ENCODE peak calls at places on chromosomes 2 and 18, in nine cellular contexts. H is tibial nerve, K is mucosa of descending colon, T is OCI-LY7, A is astrocyte of the spinal cord, Y is neural crest cell, Z is cardiac fibroblast, P is DND-41, J is heart right ventricle. G is an unnamed sample.

GRCh38 chr2:181058378-181059269 is 78.2 kb downstream of the UBE2E3 start:
- DNase-seq in A (peak; percentile 43), H (no peak), P (peak; percentile 13), Z (peak; percentile 34), K (peak; percentile 69), Y (no peak), T (peak; percentile 62), J (no peak), G (peak; percentile 68)

GRCh38 chr2:24887325-24887874 is 32.6 kb downstream of the ADCY3 start:
- DNase-seq in K (no peak), T (no peak), H (no peak), A (no peak), J (no peak), Z (no peak), Y (no peak), P (no peak), G (no peak)

GRCh38 chr2:239532859-239533258 is 132.0 kb upstream of the HDAC4 start:
- DNase-seq in Y (no peak), T (no peak), H (no peak), K (no peak), J (no peak), Z (no peak), P (peak; percentile 43), A (no peak), G (no peak)

GRCh38 chr2:67886423-67886822 is 176.4 kb downstream of the C1D start:
- DNase-seq in H (no peak), K (no peak), Z (no peak), Y (no peak), T (no peak), A (no peak), P (no peak), J (no peak), G (no peak)

GRCh38 chr2:235216901-235217300 is 265.1 kb downstream of the SH3BP4 start:
- DNase-seq in H (no peak), Z (no peak), T (no peak), A (peak; percentile 29), K (no peak), Y (no peak), P (no peak), J (no peak), G (no peak)

GRCh38 chr2:23351388-23352141 is 33.4 kb upstream of the KLHL29 start:
- DNase-seq in T (peak; percentile 18), A (peak; percentile 70), Y (peak; percentile 91), P (peak; percentile 29), J (peak; percentile 87), K (peak; percentile 82), Z (peak; percentile 89), H (peak; percentile 82), G (peak; percentile 67)

GRCh38 chr2:205786976-205787375 is 104.7 kb downstream of the NRP2 start:
- DNase-seq in Y (no peak), A (no peak), P (no peak), Z (no peak), H (no peak), J (no peak), K (no peak), T (no peak), G (no peak)

GRCh38 chr18:46013484-46014189 is 46.5 kb upstream of the EPG5 start:
- DNase-seq in J (no peak), Z (peak; percentile 8), P (no peak), K (no peak), T (peak; percentile 27), A (no peak), H (no peak), Y (no peak), G (peak; percentile 45)

GRCh38 chr2:148167855-148168254 is 147.0 kb downstream of the MBD5 start:
- DNase-seq in P (no peak), T (no peak), Y (no peak), A (no peak), H (no peak), Z (peak; percentile 2), K (no peak), J (no peak), G (no peak)

GRCh38 chr2:148177559-148177958 is 156.7 kb downstream of the MBD5 start:
- DNase-seq in H (no peak), J (no peak), P (no peak), Y (no peak), T (no peak), K (no peak), Z (no peak), A (no peak), G (no peak)

GRCh38 chr2:148172131-148172753 is 151.4 kb downstream of the MBD5 start:
- DNase-seq in H (no peak), P (no peak), T (no peak), A (no peak), K (no peak), J (no peak), Z (no peak), Y (no peak), G (no peak)

GRCh38 chr2:148167241-148167766 is 146.4 kb downstream of the MBD5 start:
- DNase-seq in P (no peak), J (no peak), T (no peak), Y (no peak), H (no peak), Z (no peak), A (peak; percentile 10), K (no peak), G (no peak)

DNA sequence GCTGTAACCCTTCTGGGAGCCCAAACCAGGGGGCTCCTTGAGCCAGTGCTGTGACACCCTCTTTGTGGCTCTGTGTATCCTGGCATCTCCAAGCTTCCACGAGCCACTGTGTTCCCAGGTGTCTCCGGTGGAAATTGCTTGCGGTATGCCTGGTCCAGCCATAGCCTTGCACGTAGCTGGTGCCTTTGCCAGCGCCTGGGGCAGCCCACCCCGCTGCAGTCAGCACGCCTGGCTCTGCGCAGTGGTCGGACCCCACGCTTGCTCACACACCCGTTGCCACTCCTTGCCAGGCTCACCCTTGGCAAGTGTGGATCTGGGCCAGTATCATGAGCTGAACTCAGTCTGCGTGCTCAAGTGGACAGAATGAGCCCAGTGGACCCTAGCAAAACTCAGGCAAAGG is 152.3 kb downstream of the MBD5 start:
- DNase-seq in P (no peak), K (no peak), A (no peak), T (no peak), H (no peak), Z (no peak), J (no peak), Y (no peak), G (no peak)
- TF ChIP-seq CTCF in P (no peak), K (no peak), A (no peak), T (no peak), H (no peak), Z (no peak), J (no peak), Y (no peak), G (no peak)

DNA sequence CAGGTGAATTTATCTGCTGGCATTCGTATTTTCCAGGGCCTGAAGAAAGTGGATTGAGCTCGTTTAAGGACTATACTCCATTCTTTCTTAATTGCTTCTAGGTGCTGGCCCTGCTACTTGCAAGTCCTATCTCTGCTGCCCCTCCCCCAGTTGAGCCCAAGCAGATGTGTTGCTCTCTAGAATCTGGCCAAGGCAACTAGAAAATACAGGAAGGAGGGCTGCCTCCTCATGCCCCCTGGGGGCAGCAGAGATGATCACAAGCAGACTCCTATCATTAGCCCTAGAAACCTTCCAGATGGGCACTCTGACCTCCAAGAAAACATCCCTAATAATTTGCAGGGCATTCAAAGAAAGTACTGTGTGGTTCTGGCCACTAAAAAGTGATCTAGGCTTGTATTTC is 72.5 kb upstream of the CYP26B1 start:
- DNase-seq in H (no peak), Z (no peak), K (no peak), Y (peak; percentile 12), A (no peak), J (no peak), P (peak; percentile 21), T (peak; percentile 14), G (no peak)
- TF ChIP-seq CTCF in H (no peak), Z (peak; percentile 13), K (no peak), Y (peak; percentile 50), A (peak; percentile 26), J (no peak), P (peak; percentile 48), T (peak; percentile 56), G (no peak)

DNA sequence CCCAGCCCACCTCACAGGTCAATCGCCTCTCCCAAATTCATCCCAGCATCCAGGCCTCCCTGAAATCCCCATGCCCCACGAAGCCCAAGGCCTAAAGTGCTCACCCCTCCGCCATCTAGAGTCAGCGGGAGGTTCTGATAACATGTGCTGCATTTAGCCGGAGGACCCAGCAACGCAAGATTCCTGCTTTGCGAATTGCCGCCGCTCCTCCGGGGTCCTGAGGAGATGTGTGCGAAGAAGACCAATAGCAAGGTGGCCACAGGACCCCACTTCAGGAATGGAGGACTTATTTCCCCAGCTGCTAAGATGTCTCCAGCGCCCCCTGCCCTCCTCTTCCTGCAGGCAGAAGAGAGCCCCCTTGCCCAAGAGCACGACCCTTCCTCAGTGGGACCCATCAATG is 120.8 kb upstream of the GLI2 start:
- DNase-seq in K (no peak), Y (no peak), A (no peak), P (no peak), J (no peak), Z (no peak), H (no peak), T (no peak), G (no peak)
- TF ChIP-seq CTCF in K (no peak), Y (no peak), A (no peak), P (no peak), J (no peak), Z (no peak), H (no peak), T (no peak), G (no peak)

DNA sequence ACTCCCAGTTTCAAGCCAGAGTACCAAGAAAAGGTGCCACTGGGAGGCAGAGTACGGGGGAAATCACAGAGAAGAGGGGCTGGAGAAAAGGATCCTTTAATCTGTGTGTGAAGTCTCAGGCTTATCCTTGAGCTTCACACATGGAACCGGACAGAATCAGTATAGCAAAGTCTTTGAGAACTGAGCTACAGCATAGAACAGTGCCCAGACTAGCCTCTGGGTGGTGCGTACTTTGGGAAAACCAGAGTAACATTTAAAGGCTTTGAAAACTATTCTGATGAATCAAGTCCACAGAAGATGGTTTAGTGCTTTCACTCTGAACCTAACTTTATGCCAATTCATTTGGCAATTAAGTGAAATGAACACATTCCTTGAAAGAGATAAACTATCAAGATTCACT is 83.1 kb downstream of the BABAM2 start:
- DNase-seq in Z (no peak), A (peak; percentile 51), K (no peak), Y (no peak), H (no peak), P (no peak), J (no peak), T (no peak), G (no peak)
- TF ChIP-seq CTCF in Z (peak; percentile 37), A (peak; percentile 47), K (no peak), Y (peak; percentile 28), H (no peak), P (peak; percentile 24), J (peak; percentile 6), T (no peak), G (no peak)

G was measured in activated CD8-positive, alpha-beta T cell treated with anti-CD3 and anti-CD28 coated beads for 36 hours.